ENCODE peak calls at places on chromosomes 12 and 14, in ten cellular contexts. W, S, L, A, D, J, U, F, B and Z are unnamed samples.

GRCh38 chr12:21500786-21501257 is 613 bp downstream of the RECQL start:
- DNase-seq in W (no peak), S (no peak), L (no peak), A (no peak), D (no peak), J (no peak), U (no peak), F (no peak), B (no peak), Z (no peak)

GRCh38 chr12:97456792-97457191 is 5.8 kb upstream of the RMST start:
- DNase-seq in W (no peak), S (no peak), L (no peak), A (no peak), D (no peak), J (peak), U (no peak), F (no peak), B (no peak), Z (no peak)

GRCh38 chr12:31325524-31325875 is 450 bp downstream of the SINHCAF start:
- DNase-seq in W (no peak), S (peak), L (no peak), A (peak), D (no peak), J (no peak), U (no peak), F (no peak), B (no peak), Z (no peak)

GRCh38 chr14:99885649-99885958 is 92.4 kb downstream of the EML1 start:
- DNase-seq in W (no peak), S (no peak), L (no peak), A (no peak), D (no peak), J (no peak), U (no peak), F (no peak), B (no peak), Z (no peak)

GRCh38 chr12:95385246-95385645 is 88.7 kb upstream of the METAP2 start:
- DNase-seq in W (no peak), S (no peak), L (no peak), A (no peak), D (peak), J (peak), U (no peak), F (peak), B (peak), Z (no peak)

GRCh38 chr12:51932218-51933076 is 19.1 kb upstream of the ACVR1B start:
- DNase-seq in W (no peak), S (no peak), L (no peak), A (no peak), D (no peak), J (no peak), U (no peak), F (no peak), B (no peak), Z (no peak)

GRCh38 chr12:24944598-24944975 is 4.3 kb downstream of the BCAT1 start:
- DNase-seq in W (no peak), S (no peak), L (no peak), A (no peak), D (no peak), J (no peak), U (no peak), F (no peak), B (no peak), Z (no peak)

GRCh38 chr12:116736962-116737773 is 701 bp downstream of the SPRING1 start:
- DNase-seq in W (no peak), S (no peak), L (no peak), A (peak), D (no peak), J (peak), U (no peak), F (no peak), B (no peak), Z (peak)

GRCh38 chr12:65335021-65335714 is 56.7 kb downstream of the MSRB3 start:
- DNase-seq in W (no peak), S (no peak), L (peak), A (no peak), D (no peak), J (no peak), U (peak), F (no peak), B (peak), Z (no peak)

GRCh38 chr14:99271288-99271941 is 582 bp downstream of the BCL11B start:
- DNase-seq in W (no peak), S (no peak), L (no peak), A (no peak), D (no peak), J (no peak), U (no peak), F (no peak), B (no peak), Z (no peak)

GRCh38 chr12:62817556-62818271 is 117.2 kb downstream of the PPM1H start:
- DNase-seq in W (no peak), S (no peak), L (peak), A (no peak), D (no peak), J (no peak), U (no peak), F (no peak), B (no peak), Z (no peak)

GRCh38 chr12:107515446-107515958 is 170.1 kb upstream of the PWP1 start:
- DNase-seq in W (peak), S (peak), L (peak), A (no peak), D (no peak), J (peak), U (peak), F (peak), B (peak), Z (no peak)

GRCh38 chr14:61653507-61653906 is 41.8 kb upstream of the HIF1A start:
- DNase-seq in W (no peak), S (no peak), L (peak), A (no peak), D (no peak), J (no peak), U (no peak), F (no peak), B (peak), Z (no peak)

GRCh38 chr14:67508973-67509372 is 20.5 kb upstream of the TMEM229B start:
- DNase-seq in W (no peak), S (no peak), L (no peak), A (no peak), D (no peak), J (no peak), U (no peak), F (no peak), B (no peak), Z (no peak)

GRCh38 chr12:72271401-72271740 is 799 bp upstream of the TRHDE start:
- DNase-seq in W (no peak), S (no peak), L (peak), A (no peak), D (no peak), J (peak), U (no peak), F (no peak), B (no peak), Z (no peak)

GRCh38 chr12:6084969-6085450 is 39.5 kb downstream of the VWF start:
- DNase-seq in W (no peak), S (peak), L (no peak), A (no peak), D (no peak), J (no peak), U (no peak), F (no peak), B (no peak), Z (no peak)

GRCh38 chr12:12214635-12215131 is 52.2 kb downstream of the LRP6 start:
- DNase-seq in W (no peak), S (no peak), L (peak), A (no peak), D (no peak), J (peak), U (no peak), F (no peak), B (no peak), Z (no peak)

GRCh38 chr12:55684761-55685370 is 22.8 kb downstream of the ITGA7 start:
- DNase-seq in W (no peak), S (no peak), L (no peak), A (no peak), D (no peak), J (no peak), U (no peak), F (no peak), B (peak), Z (no peak)

GRCh38 chr12:22631863-22632463 is 7.0 kb downstream of the ETNK1 start:
- DNase-seq in W (no peak), S (no peak), L (peak), A (no peak), D (no peak), J (peak), U (no peak), F (no peak), B (no peak), Z (no peak)

GRCh38 chr12:5200276-5201087 is 156.8 kb downstream of the KCNA5 start:
- DNase-seq in W (peak), S (no peak), L (peak), A (peak), D (peak), J (peak), U (peak), F (peak), B (no peak), Z (peak)

GRCh38 chr12:113154351-113154973 is 4.9 kb downstream of the CFAP73 start:
- DNase-seq in W (no peak), S (no peak), L (peak), A (no peak), D (no peak), J (peak), U (no peak), F (no peak), B (no peak), Z (no peak)

GRCh38 chr12:96347130-96347699 is 53.0 kb downstream of the CDK17 start:
- DNase-seq in W (peak), S (no peak), L (no peak), A (no peak), D (no peak), J (no peak), U (no peak), F (no peak), B (no peak), Z (no peak)

GRCh38 chr12:11576104-11576503 is 73.4 kb upstream of the ETV6 start:
- DNase-seq in W (peak), S (no peak), L (peak), A (no peak), D (no peak), J (no peak), U (no peak), F (peak), B (peak), Z (no peak)

GRCh38 chr12:14514154-14514842 is 53.4 kb downstream of the PLBD1 start:
- DNase-seq in W (peak), S (no peak), L (no peak), A (peak), D (peak), J (peak), U (peak), F (peak), B (no peak), Z (peak)

GRCh38 chr12:102907918-102908317 is 9.1 kb downstream of the PAH start:
- DNase-seq in W (no peak), S (no peak), L (no peak), A (no peak), D (no peak), J (no peak), U (no peak), F (no peak), B (no peak), Z (no peak)

GRCh38 chr12:48999371-49000131 is at the start of gene DDN:
- DNase-seq in W (peak), S (no peak), L (no peak), A (peak), D (no peak), J (peak), U (peak), F (no peak), B (no peak), Z (no peak)

GRCh38 chr12:54032627-54033100 is at the start of gene HOXC5:
- DNase-seq in W (peak), S (no peak), L (peak), A (peak), D (peak), J (peak), U (peak), F (peak), B (peak), Z (peak)

GRCh38 chr12:2856901-2857495 is at the start of gene TEX52:
- DNase-seq in W (no peak), S (no peak), L (no peak), A (no peak), D (no peak), J (peak), U (no peak), F (no peak), B (no peak), Z (no peak)

GRCh38 chr14:61516125-61516740 is 179.1 kb upstream of the HIF1A start:
- DNase-seq in W (no peak), S (no peak), L (peak), A (no peak), D (no peak), J (no peak), U (no peak), F (no peak), B (no peak), Z (no peak)

GRCh38 chr14:54792288-54792687 is 110.3 kb downstream of the GCH1 start:
- DNase-seq in W (no peak), S (no peak), L (no peak), A (no peak), D (no peak), J (peak), U (no peak), F (no peak), B (no peak), Z (no peak)

GRCh38 chr14:60348211-60348610 is 99.2 kb downstream of the PPM1A start:
- DNase-seq in W (no peak), S (no peak), L (no peak), A (no peak), D (no peak), J (peak), U (no peak), F (no peak), B (no peak), Z (no peak)

GRCh38 chr14:30958555-30959407 is 66.7 kb upstream of the AP4S1 start:
- DNase-seq in W (no peak), S (no peak), L (no peak), A (no peak), D (no peak), J (no peak), U (no peak), F (no peak), B (no peak), Z (no peak)

GRCh38 chr14:90720336-90720735 is 95.9 kb downstream of the TTC7B start:
- DNase-seq in W (no peak), S (no peak), L (no peak), A (no peak), D (no peak), J (no peak), U (no peak), F (no peak), B (no peak), Z (no peak)
- TF ChIP-seq POLR2AphosphoS5 in W (no peak), S (no peak), L (no peak), A (no peak), D (no peak), J (no peak), U (no peak), F (no peak), B (no peak), Z (no peak)

DNA sequence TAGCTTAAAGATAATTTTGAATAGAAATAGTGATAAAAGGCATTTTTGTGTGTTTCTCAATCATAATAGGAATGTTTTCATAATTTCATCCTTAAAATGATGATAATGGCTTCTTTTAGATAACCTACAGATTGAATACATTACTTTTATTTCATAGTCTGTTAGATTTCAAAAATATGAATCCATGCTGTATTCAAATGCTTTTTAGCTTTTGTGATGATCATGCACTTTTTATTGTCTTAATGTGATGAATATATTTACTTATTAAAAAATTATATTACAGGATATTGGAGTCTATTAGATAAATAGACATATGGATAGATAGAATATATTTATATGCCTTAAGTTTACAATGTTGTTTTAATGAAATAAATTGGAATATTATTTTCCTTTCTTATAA is 886.8 kb upstream of the NOVA1 start:
- DNase-seq in W (no peak), S (no peak), L (no peak), A (no peak), D (no peak), J (no peak), U (no peak), F (no peak), B (no peak), Z (no peak)
- TF ChIP-seq POLR2AphosphoS5 in W (no peak), S (no peak), L (no peak), A (no peak), D (no peak), J (no peak), U (no peak), F (no peak), B (no peak), Z (no peak)

GRCh38 chr12:126874427-126875026 is 1392.4 kb upstream of the TMEM132C start:
- DNase-seq in W (peak), S (peak), L (no peak), A (peak), D (no peak), J (peak), U (peak), F (peak), B (peak), Z (peak)

GRCh38 chr12:126873701-126874100 is 1393.3 kb upstream of the TMEM132C start:
- DNase-seq in W (no peak), S (no peak), L (no peak), A (no peak), D (no peak), J (no peak), U (no peak), F (no peak), B (no peak), Z (no peak)

GRCh38 chr12:126869644-126870043 is 1397.3 kb upstream of the TMEM132C start:
- DNase-seq in W (no peak), S (no peak), L (no peak), A (no peak), D (no peak), J (no peak), U (no peak), F (no peak), B (no peak), Z (no peak)
- TF ChIP-seq POLR2AphosphoS5 in W (no peak), S (no peak), L (no peak), A (no peak), D (no peak), J (no peak), U (no peak), F (no peak), B (no peak), Z (no peak)

GRCh38 chr14:38203929-38204716 is 3.6 kb upstream of the SSTR1 start:
- DNase-seq in W (no peak), S (no peak), L (no peak), A (no peak), D (no peak), J (peak), U (no peak), F (no peak), B (no peak), Z (no peak)

GRCh38 chr14:38199076-38199475 is 8.6 kb upstream of the SSTR1 start:
- DNase-seq in W (no peak), S (no peak), L (no peak), A (no peak), D (no peak), J (peak), U (no peak), F (no peak), B (no peak), Z (no peak)

GRCh38 chr14:38202444-38203191 is 5.1 kb upstream of the SSTR1 start:
- DNase-seq in W (no peak), S (no peak), L (no peak), A (no peak), D (no peak), J (peak), U (no peak), F (no peak), B (no peak), Z (no peak)

GRCh38 chr14:38199768-38200167 is 7.9 kb upstream of the SSTR1 start:
- DNase-seq in W (no peak), S (no peak), L (no peak), A (no peak), D (no peak), J (no peak), U (no peak), F (no peak), B (no peak), Z (no peak)

GRCh38 chr14:38201137-38201828 is 6.4 kb upstream of the SSTR1 start:
- DNase-seq in W (no peak), S (no peak), L (no peak), A (no peak), D (no peak), J (peak), U (no peak), F (no peak), B (no peak), Z (no peak)
- TF ChIP-seq POLR2AphosphoS5 in W (no peak), S (no peak), L (no peak), A (no peak), D (no peak), J (peak), U (no peak), F (no peak), B (no peak), Z (no peak)

GRCh38 chr14:98185036-98185435 is 1087.0 kb downstream of the BCL11B start:
- DNase-seq in W (no peak), S (no peak), L (no peak), A (no peak), D (no peak), J (no peak), U (no peak), F (no peak), B (no peak), Z (no peak)

GRCh38 chr14:98184467-98184866 is 1087.5 kb downstream of the BCL11B start:
- DNase-seq in W (no peak), S (no peak), L (no peak), A (no peak), D (no peak), J (no peak), U (no peak), F (no peak), B (no peak), Z (no peak)

GRCh38 chr14:98182385-98183055 is 1089.5 kb downstream of the BCL11B start:
- DNase-seq in W (no peak), S (no peak), L (no peak), A (no peak), D (no peak), J (no peak), U (no peak), F (no peak), B (no peak), Z (no peak)

GRCh38 chr14:98181768-98182167 is 1090.2 kb downstream of the BCL11B start:
- DNase-seq in W (no peak), S (no peak), L (no peak), A (no peak), D (no peak), J (no peak), U (no peak), F (no peak), B (no peak), Z (no peak)

DNA sequence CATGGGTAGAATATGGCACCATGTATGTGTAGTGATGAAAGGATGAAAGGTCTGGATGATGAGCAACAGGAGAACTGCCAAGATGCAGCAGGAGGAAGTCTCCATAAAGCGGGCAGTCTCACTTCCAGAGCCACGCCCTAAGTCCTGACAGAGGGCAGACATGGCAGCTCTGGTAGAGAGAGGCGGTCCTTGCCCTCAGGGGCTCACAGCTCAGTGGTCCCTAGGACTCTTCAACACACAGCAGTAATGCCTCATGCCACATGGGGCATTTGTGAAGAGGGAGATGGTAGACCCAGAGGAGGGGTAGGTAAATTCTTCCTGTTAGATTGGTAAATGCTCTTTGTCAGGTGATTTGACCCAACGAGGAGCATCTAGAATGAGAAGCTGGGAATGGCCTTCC is 1088.4 kb downstream of the BCL11B start:
- DNase-seq in W (no peak), S (no peak), L (no peak), A (no peak), D (no peak), J (no peak), U (no peak), F (no peak), B (no peak), Z (no peak)
- TF ChIP-seq POLR2AphosphoS5 in W (no peak), S (no peak), L (no peak), A (no peak), D (no peak), J (no peak), U (no peak), F (no peak), B (no peak), Z (no peak)

DNA sequence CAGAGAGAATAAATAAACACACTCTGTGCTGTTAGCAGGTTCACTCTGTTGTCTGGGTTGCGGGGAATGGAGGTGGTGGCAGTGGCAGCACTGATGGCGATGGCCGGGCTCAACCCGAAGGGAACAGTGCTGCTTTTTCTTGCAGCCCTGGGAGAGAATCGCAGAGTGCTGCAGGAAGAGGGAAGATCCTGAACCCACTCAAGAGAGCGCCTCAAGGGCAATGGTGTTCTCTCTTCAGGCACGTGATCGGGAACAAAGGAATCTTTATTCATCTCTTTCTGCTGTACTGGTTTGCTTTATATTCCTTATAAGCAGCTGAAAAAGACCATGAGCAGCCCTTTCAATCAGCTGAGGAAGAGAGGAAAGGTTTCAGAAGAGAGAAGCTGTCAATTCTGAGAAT is 142.4 kb downstream of the PHLDA1 start:
- DNase-seq in W (no peak), S (no peak), L (no peak), A (no peak), D (no peak), J (peak), U (no peak), F (peak), B (no peak), Z (no peak)
- TF ChIP-seq POLR2AphosphoS5 in W (no peak), S (no peak), L (no peak), A (no peak), D (no peak), J (no peak), U (no peak), F (no peak), B (no peak), Z (no peak)

GRCh38 chr12:104108755-104109445 is 29.1 kb downstream of the NFYB start:
- DNase-seq in W (peak), S (peak), L (peak), A (peak), D (peak), J (peak), U (peak), F (peak), B (peak), Z (peak)
- TF ChIP-seq POLR2AphosphoS5 in W (no peak), S (no peak), L (no peak), A (no peak), D (peak), J (no peak), U (no peak), F (peak), B (peak), Z (no peak)